ENCODE peak calls at places on chromosome 4, in seven cellular contexts. Z is LNCaP clone FGC; L is kidney; Y is fibroblast of lung; T is Calu3; D is keratinocyte; W is CD4-positive, alpha-beta T cell. J is an unnamed sample.

GRCh38 chr4:98556451-98556850 is 102.0 kb downstream of the TSPAN5 start:
- DNase-seq in Z (no peak), L (no peak), Y (no peak), T (no peak), D (no peak), W (no peak), J (no peak)

GRCh38 chr4:8595237-8596087 is 2.9 kb downstream of the CPZ start:
- DNase-seq in Z (no peak), L (no peak), Y (peak), T (no peak), D (no peak), W (no peak), J (no peak)

GRCh38 chr4:118989098-118990080 is 100.7 kb downstream of the SYNPO2 start:
- DNase-seq in Z (no peak), L (no peak), Y (peak), T (no peak), D (peak), W (no peak), J (no peak)

GRCh38 chr4:44760142-44760898 is 34.0 kb upstream of the GNPDA2 start:
- DNase-seq in Z (peak), L (no peak), Y (peak), T (peak), D (no peak), W (no peak), J (peak)

GRCh38 chr4:152659806-152660205 is 20.0 kb downstream of the TMEM154 start:
- DNase-seq in Z (no peak), L (no peak), Y (no peak), T (no peak), D (no peak), W (no peak), J (no peak)

GRCh38 chr4:5018096-5018495 is 1.2 kb downstream of the CYTL1 start:
- DNase-seq in Z (no peak), L (no peak), Y (no peak), T (no peak), D (no peak), W (no peak), J (no peak)

GRCh38 chr4:84799318-84799717 is 167.2 kb downstream of the WDFY3 start:
- DNase-seq in Z (no peak), L (no peak), Y (no peak), T (no peak), D (no peak), W (no peak), J (no peak)

GRCh38 chr4:5839751-5840674 is 52.9 kb downstream of the CRMP1 start:
- DNase-seq in Z (no peak), L (peak), Y (no peak), T (no peak), D (no peak), W (no peak), J (no peak)

GRCh38 chr4:47824844-47825243 is 13.0 kb downstream of the CORIN start:
- DNase-seq in Z (no peak), L (no peak), Y (no peak), T (no peak), D (no peak), W (no peak), J (no peak)

GRCh38 chr4:6188687-6189305 is 11.6 kb downstream of the JAKMIP1 start:
- DNase-seq in Z (no peak), L (peak), Y (peak), T (no peak), D (no peak), W (no peak), J (no peak)

GRCh38 chr4:121370729-121371325 is 10.0 kb downstream of the QRFPR start:
- DNase-seq in Z (no peak), L (no peak), Y (peak), T (peak), D (no peak), W (no peak), J (peak)

GRCh38 chr4:15963001-15963451 is at the start of gene FGFBP2:
- DNase-seq in Z (no peak), L (no peak), Y (peak), T (peak), D (no peak), W (peak), J (peak)

GRCh38 chr4:7307391-7308099 is 115.2 kb downstream of the SORCS2 start:
- DNase-seq in Z (no peak), L (peak), Y (no peak), T (no peak), D (no peak), W (no peak), J (no peak)

GRCh38 chr4:24174622-24175021 is 284.8 kb upstream of the PPARGC1A start:
- DNase-seq in Z (no peak), L (no peak), Y (peak), T (no peak), D (peak), W (no peak), J (no peak)

GRCh38 chr4:10629394-10629793 is 55.2 kb downstream of the CLNK start:
- DNase-seq in Z (no peak), L (no peak), Y (no peak), T (no peak), D (no peak), W (no peak), J (peak)

GRCh38 chr4:140296335-140296753 is 77.1 kb upstream of the SCOC start:
- DNase-seq in Z (no peak), L (no peak), Y (peak), T (peak), D (no peak), W (no peak), J (no peak)

GRCh38 chr4:121221201-121221600 is 57.1 kb upstream of the TNIP3 start:
- DNase-seq in Z (no peak), L (no peak), Y (no peak), T (no peak), D (no peak), W (no peak), J (no peak)

GRCh38 chr4:89572224-89572858 is 264.6 kb downstream of the SNCA start:
- DNase-seq in Z (peak), L (no peak), Y (peak), T (no peak), D (no peak), W (no peak), J (no peak)

GRCh38 chr4:16686195-16686594 is 212.2 kb downstream of the LDB2 start:
- DNase-seq in Z (no peak), L (no peak), Y (peak), T (no peak), D (no peak), W (no peak), J (no peak)

GRCh38 chr4:182068920-182069319 is 174.3 kb upstream of the TENM3 start:
- DNase-seq in Z (no peak), L (no peak), Y (no peak), T (no peak), D (no peak), W (no peak), J (no peak)

GRCh38 chr4:87657525-87657924 is 7.4 kb downstream of the DMP1 start:
- DNase-seq in Z (no peak), L (no peak), Y (peak), T (no peak), D (peak), W (no peak), J (no peak)

GRCh38 chr4:183986645-183987528 is 81.8 kb downstream of the STOX2 start:
- DNase-seq in Z (no peak), L (no peak), Y (no peak), T (no peak), D (peak), W (no peak), J (no peak)

GRCh38 chr4:10458190-10458589 is 964 bp upstream of the ZNF518B start:
- DNase-seq in Z (no peak), L (peak), Y (no peak), T (no peak), D (peak), W (no peak), J (no peak)

GRCh38 chr4:155995069-155995468 is 41.4 kb upstream of the CTSO start:
- DNase-seq in Z (no peak), L (no peak), Y (no peak), T (no peak), D (no peak), W (no peak), J (no peak)

GRCh38 chr4:155999743-156000142 is 46.1 kb upstream of the CTSO start:
- DNase-seq in Z (no peak), L (no peak), Y (peak), T (no peak), D (no peak), W (no peak), J (peak)
- TF ChIP-seq CTCF in Z (no peak), L (no peak), Y (no peak), T (no peak), D (no peak), W (no peak), J (no peak)

GRCh38 chr4:79638735-79639134 is 230.7 kb upstream of the GK2 start:
- DNase-seq in Z (no peak), L (no peak), Y (no peak), T (no peak), D (no peak), W (no peak), J (no peak)
- TF ChIP-seq CTCF in Z (no peak), L (no peak), Y (no peak), T (no peak), D (no peak), W (no peak), J (no peak)

DNA sequence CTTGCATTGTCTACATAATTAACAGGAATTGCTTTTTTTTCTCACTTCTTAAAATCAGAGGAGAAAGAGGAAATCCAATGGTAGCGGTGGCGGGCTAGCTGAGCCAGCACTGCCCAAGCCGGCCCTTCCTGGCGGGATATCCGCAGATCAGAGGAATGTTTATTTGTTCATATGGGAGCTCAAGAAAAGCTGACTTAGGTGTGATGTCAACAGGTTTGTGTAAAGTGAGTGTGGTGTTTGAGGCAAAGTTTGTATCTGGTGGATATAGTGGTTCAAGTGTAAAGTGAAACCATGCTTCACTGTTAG is 466 bp upstream of the SLC39A8 start:
- DNase-seq in Z (no peak), L (no peak), Y (peak), T (no peak), D (no peak), W (no peak), J (no peak)
- TF ChIP-seq CTCF in Z (no peak), L (no peak), Y (no peak), T (no peak), D (no peak), W (no peak), J (peak)

DNA sequence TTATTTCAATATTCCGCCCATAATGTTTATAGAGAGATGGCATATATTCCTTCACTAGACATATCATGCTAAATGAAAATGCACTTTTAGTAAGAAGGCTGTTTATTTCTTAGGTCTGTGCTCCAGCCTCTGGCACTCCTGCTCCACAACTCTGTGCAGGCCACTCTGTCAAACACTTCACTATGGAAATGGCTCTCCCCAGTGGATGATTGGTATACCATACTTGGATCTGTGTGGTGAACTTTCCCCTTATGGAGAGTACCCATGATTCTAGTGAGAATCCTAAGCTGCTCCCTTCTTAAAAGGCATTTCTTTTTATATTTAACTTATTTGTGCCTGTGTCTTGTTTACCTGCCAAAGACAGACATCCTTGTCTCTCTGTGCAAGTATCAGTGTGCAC is 480.1 kb upstream of the GALNT7 start:
- DNase-seq in Z (no peak), L (no peak), Y (no peak), T (no peak), D (no peak), W (no peak), J (no peak)
- TF ChIP-seq CTCF in Z (peak), L (no peak), Y (no peak), T (no peak), D (no peak), W (no peak), J (no peak)

GRCh38 chr4:138959421-138959820 is 56.2 kb upstream of the NOCT start:
- DNase-seq in Z (no peak), L (no peak), Y (peak), T (no peak), D (no peak), W (no peak), J (no peak)
- TF ChIP-seq CTCF in Z (no peak), L (no peak), Y (no peak), T (no peak), D (no peak), W (no peak), J (no peak)

GRCh38 chr4:179867300-179867878 is 2375.8 kb upstream of the TENM3 start:
- DNase-seq in Z (peak), L (peak), Y (peak), T (peak), D (no peak), W (no peak), J (peak)
- TF ChIP-seq CTCF in Z (peak), L (peak), Y (no peak), T (peak), D (peak), W (no peak), J (peak)

J was measured in activated CD8-positive, alpha-beta T cell treated with anti-CD3 and anti-CD28 coated beads for 36 hours.